ENCODE peak calls at places on chromosomes 11 and 22, in nine cellular contexts. F is NB4, Q is GM23248, E is globus pallidus, C is Peyer's patch, I is DMS79 treated with DMSO at 0.1 percent for 48 hours, Z is fibroblast of the conjunctiva, L is A549, U is fibroblast of mammary gland. M is an unnamed sample.

GRCh38 chr11:72700026-72700610 is 25.9 kb upstream of the PDE2A start:
- DNase-seq in F (no peak), Q (peak; percentile 90), E (no peak), C (no peak), I (no peak), Z (no peak), L (no peak), U (peak; percentile 62), M (no peak)

GRCh38 chr11:60960405-60960804 is 8.4 kb upstream of the SLC15A3 start:
- DNase-seq in F (no peak), Q (no peak), E (no peak), C (no peak), I (no peak), Z (no peak), L (no peak), U (no peak), M (no peak)

GRCh38 chr22:41687901-41688364 is 734 bp downstream of the SNU13 start:
- DNase-seq in F (peak; percentile 73), Q (peak; percentile 62), E (peak; percentile 18), C (peak; percentile 54), I (no peak), Z (no peak), L (peak; percentile 20), U (peak; percentile 21), M (peak; percentile 12)

GRCh38 chr22:28933321-28933720 is 49.9 kb downstream of the ZNRF3 start:
- DNase-seq in F (no peak), Q (no peak), E (no peak), C (no peak), I (no peak), Z (no peak), L (no peak), U (no peak), M (no peak)

GRCh38 chr11:122778148-122778547 is 60.2 kb upstream of the CRTAM start:
- DNase-seq in F (no peak), Q (peak; percentile 70), E (no peak), C (no peak), I (no peak), Z (no peak), L (no peak), U (peak; percentile 64), M (no peak)

GRCh38 chr22:47207846-47208554 is 445.6 kb downstream of the TBC1D22A start:
- DNase-seq in F (no peak), Q (no peak), E (no peak), C (peak; percentile 15), I (no peak), Z (no peak), L (no peak), U (no peak), M (no peak)

GRCh38 chr11:77113382-77114088 is 10.9 kb downstream of the OMP start:
- DNase-seq in F (peak; percentile 38), Q (peak; percentile 62), E (no peak), C (peak; percentile 69), I (peak; percentile 46), Z (no peak), L (peak; percentile 52), U (peak; percentile 47), M (peak; percentile 63)

GRCh38 chr22:27747396-27748256 is 53.9 kb downstream of the MN1 start:
- DNase-seq in F (peak; percentile 31), Q (peak; percentile 51), E (no peak), C (no peak), I (no peak), Z (peak; percentile 62), L (no peak), U (peak; percentile 31), M (no peak)

GRCh38 chr22:29617922-29618629 is 14.6 kb downstream of the NF2 start:
- DNase-seq in F (no peak), Q (peak; percentile 62), E (no peak), C (no peak), I (peak; percentile 64), Z (no peak), L (no peak), U (no peak), M (no peak)

GRCh38 chr11:37026741-37027140 is 428.7 kb upstream of the RAG2 start:
- DNase-seq in F (no peak), Q (no peak), E (no peak), C (no peak), I (no peak), Z (no peak), L (no peak), U (no peak), M (no peak)

GRCh38 chr11:43942651-43943356 is 367 bp downstream of the C11orf96 start:
- DNase-seq in F (peak; percentile 55), Q (peak; percentile 63), E (peak; percentile 42), C (no peak), I (no peak), Z (no peak), L (peak; percentile 46), U (no peak), M (peak; percentile 33)

GRCh38 chr11:14768789-14769188 is 123.2 kb downstream of the CYP2R1 start:
- DNase-seq in F (no peak), Q (no peak), E (no peak), C (no peak), I (no peak), Z (no peak), L (no peak), U (no peak), M (no peak)

GRCh38 chr22:35054064-35054463 is 11.9 kb upstream of the ISX start:
- DNase-seq in F (no peak), Q (no peak), E (no peak), C (no peak), I (no peak), Z (no peak), L (no peak), U (no peak), M (no peak)

GRCh38 chr11:6565325-6565724 is 38.1 kb downstream of the RRP8 start:
- DNase-seq in F (no peak), Q (no peak), E (no peak), C (no peak), I (no peak), Z (no peak), L (no peak), U (no peak), M (no peak)

GRCh38 chr11:119803726-119804294 is 74.8 kb upstream of the NECTIN1 start:
- DNase-seq in F (no peak), Q (no peak), E (no peak), C (peak; percentile 38), I (no peak), Z (no peak), L (no peak), U (no peak), M (no peak)

GRCh38 chr11:77821349-77821851 is 456 bp downstream of the AAMDC start:
- DNase-seq in F (peak; percentile 44), Q (peak; percentile 65), E (no peak), C (peak; percentile 56), I (no peak), Z (no peak), L (peak; percentile 13), U (peak; percentile 39), M (peak; percentile 51)

GRCh38 chr11:85809881-85810280 is 1.1 kb downstream of the SYTL2 start:
- DNase-seq in F (peak; percentile 75), Q (no peak), E (peak; percentile 47), C (no peak), I (no peak), Z (no peak), L (peak; percentile 32), U (no peak), M (peak; percentile 2)

GRCh38 chr22:21103633-21104032 is 57.9 kb downstream of the LRRC74B start:
- DNase-seq in F (no peak), Q (no peak), E (no peak), C (no peak), I (no peak), Z (no peak), L (no peak), U (no peak), M (no peak)

GRCh38 chr11:125076378-125076945 is 13.4 kb downstream of the SLC37A2 start:
- DNase-seq in F (no peak), Q (no peak), E (no peak), C (no peak), I (no peak), Z (no peak), L (no peak), U (no peak), M (no peak)

GRCh38 chr22:35868938-35869337 is 151.3 kb downstream of the APOL5 start:
- DNase-seq in F (no peak), Q (peak; percentile 12), E (no peak), C (no peak), I (no peak), Z (no peak), L (no peak), U (no peak), M (no peak)

GRCh38 chr11:73047773-73048371 is 94.2 kb downstream of the FCHSD2 start:
- DNase-seq in F (no peak), Q (no peak), E (no peak), C (no peak), I (no peak), Z (no peak), L (no peak), U (no peak), M (no peak)

GRCh38 chr11:58659910-58660570 is 37.6 kb downstream of the CNTF start:
- DNase-seq in F (no peak), Q (no peak), E (no peak), C (peak; percentile 52), I (no peak), Z (no peak), L (no peak), U (no peak), M (no peak)

GRCh38 chr11:62923634-62924411 is 2.7 kb upstream of the CHRM1 start:
- DNase-seq in F (no peak), Q (peak; percentile 43), E (no peak), C (no peak), I (peak; percentile 17), Z (no peak), L (no peak), U (no peak), M (no peak)

GRCh38 chr11:106625566-106625965 is 392.7 kb downstream of the GUCY1A2 start:
- DNase-seq in F (no peak), Q (no peak), E (no peak), C (no peak), I (no peak), Z (no peak), L (no peak), U (no peak), M (no peak)

GRCh38 chr11:94954753-94955152 is 18.6 kb downstream of the CWC15 start:
- DNase-seq in F (no peak), Q (no peak), E (no peak), C (no peak), I (no peak), Z (no peak), L (no peak), U (no peak), M (no peak)

GRCh38 chr11:133927690-133928627 is 28.8 kb downstream of the IGSF9B start:
- DNase-seq in F (peak; percentile 80), Q (peak; percentile 84), E (peak; percentile 46), C (peak; percentile 76), I (peak; percentile 85), Z (no peak), L (peak; percentile 59), U (peak; percentile 54), M (peak; percentile 72)

GRCh38 chr11:97815667-97816066 is 1205.1 kb upstream of the CNTN5 start:
- DNase-seq in F (no peak), Q (no peak), E (no peak), C (no peak), I (no peak), Z (no peak), L (no peak), U (no peak), M (no peak)

GRCh38 chr11:14643697-14644395 is at the start of gene PDE3B:
- DNase-seq in F (peak; percentile 93), Q (peak; percentile 60), E (peak; percentile 51), C (peak; percentile 86), I (peak; percentile 55), Z (peak; percentile 26), L (peak; percentile 83), U (peak; percentile 12), M (peak; percentile 76)

GRCh38 chr11:76604652-76605241 is 65.8 kb downstream of the LRRC32 start:
- DNase-seq in F (no peak), Q (peak; percentile 90), E (peak; percentile 23), C (peak; percentile 52), I (no peak), Z (peak; percentile 55), L (no peak), U (peak; percentile 94), M (no peak)

GRCh38 chr11:44831605-44832394 is 105.0 kb downstream of the TSPAN18 start:
- DNase-seq in F (peak; percentile 20), Q (peak; percentile 27), E (no peak), C (no peak), I (no peak), Z (no peak), L (no peak), U (peak; percentile 12), M (no peak)

GRCh38 chr11:10294289-10294953 is 402 bp upstream of the SBF2 start:
- DNase-seq in F (peak; percentile 51), Q (peak; percentile 74), E (no peak), C (peak; percentile 57), I (peak; percentile 34), Z (peak; percentile 67), L (peak; percentile 62), U (peak; percentile 75), M (no peak)